ENCODE peak calls at places on chromosomes 13 and 19, in seven cellular contexts. P is breast epithelium, U is BE2C, N is IMR-90, I is bronchial epithelial cell, B is GM12865, M is AG04450. K is an unnamed sample.

GRCh38 chr13:114076329-114076761 is 56.1 kb downstream of the RASA3 start:
- DNase-seq in U (no peak), P (no peak), N (no peak), B (no peak), M (no peak), I (no peak), K (no peak)

GRCh38 chr13:111167290-111167689 is 52.2 kb downstream of the ARHGEF7 start:
- DNase-seq in I (no peak), B (no peak), M (no peak), N (no peak), P (no peak), U (no peak), K (no peak)

GRCh38 chr19:33667141-33667540 is 45.4 kb downstream of the CHST8 start:
- DNase-seq in M (no peak), U (no peak), P (no peak), N (no peak), I (no peak), B (no peak), K (no peak)

GRCh38 chr13:77040835-77041234 is 13.9 kb upstream of the FBXL3 start:
- DNase-seq in I (no peak), P (no peak), M (no peak), B (no peak), U (no peak), N (no peak), K (no peak)

GRCh38 chr13:49597043-49597669 is 11.8 kb upstream of the RCBTB1 start:
- DNase-seq in B (no peak), M (no peak), N (no peak), P (no peak), I (no peak), U (no peak), K (no peak)

GRCh38 chr13:101572456-101572855 is 120.0 kb downstream of the ITGBL1 start:
- DNase-seq in N (peak), P (no peak), I (no peak), M (no peak), U (no peak), B (no peak), K (no peak)

GRCh38 chr13:107351305-107351704 is 783.4 kb upstream of the ARGLU1 start:
- DNase-seq in N (peak), M (no peak), B (no peak), P (no peak), U (peak), I (no peak), K (no peak)

GRCh38 chr13:40283666-40284065 is 382.8 kb downstream of the FOXO1 start:
- DNase-seq in B (no peak), M (no peak), U (no peak), N (no peak), P (peak), I (peak), K (no peak)

GRCh38 chr19:58056861-58057260 is 2.2 kb upstream of the ZNF135 start:
- DNase-seq in P (no peak), M (no peak), I (no peak), B (no peak), N (no peak), U (no peak), K (no peak)

GRCh38 chr19:518292-519231 is 11.3 kb downstream of the TPGS1 start:
- DNase-seq in N (peak), P (no peak), U (no peak), B (peak), M (no peak), I (no peak), K (no peak)

GRCh38 chr19:33193864-33194362 is at the start of gene LRP3:
- DNase-seq in M (no peak), I (no peak), B (no peak), U (peak), P (no peak), N (peak), K (no peak)

GRCh38 chr19:48513289-48514122 is 1.9 kb upstream of the LMTK3 start:
- DNase-seq in M (no peak), U (peak), I (peak), P (no peak), N (peak), B (peak), K (no peak)

GRCh38 chr19:42469311-42470239 is 26.8 kb upstream of the CXCL17 start:
- DNase-seq in B (no peak), I (no peak), M (no peak), P (no peak), U (no peak), N (no peak), K (no peak)

GRCh38 chr13:68257111-68257842 is 1027.1 kb upstream of the PCDH9 start:
- DNase-seq in P (no peak), I (no peak), M (no peak), U (peak), N (no peak), B (peak), K (no peak)

GRCh38 chr19:519449-519865 is 12.1 kb upstream of the CDC34 start:
- DNase-seq in B (no peak), P (no peak), U (no peak), N (no peak), M (no peak), I (no peak), K (no peak)

GRCh38 chr13:103168901-103169508 is 102.8 kb upstream of the SLC10A2 start:
- DNase-seq in M (no peak), P (no peak), B (peak), N (no peak), U (no peak), I (no peak), K (no peak)

GRCh38 chr13:43021926-43022670 is 1.3 kb upstream of the DNAJC15 start:
- DNase-seq in P (no peak), U (no peak), I (no peak), B (no peak), M (no peak), N (peak), K (no peak)

GRCh38 chr19:33465834-33466233 is 55.8 kb downstream of the PEPD start:
- DNase-seq in I (no peak), U (no peak), N (no peak), P (no peak), M (no peak), B (no peak), K (no peak)

GRCh38 chr13:30730526-30730925 is 4.8 kb upstream of the ALOX5AP start:
- DNase-seq in U (peak), P (no peak), B (no peak), N (no peak), I (no peak), M (no peak), K (no peak)

GRCh38 chr19:18290250-18291018 is 9.0 kb upstream of the JUND start:
- DNase-seq in I (no peak), P (no peak), N (peak), U (no peak), B (peak), M (no peak), K (no peak)

GRCh38 chr13:53141336-53141735 is 112.7 kb downstream of the OLFM4 start:
- DNase-seq in I (no peak), M (no peak), N (no peak), B (no peak), P (no peak), U (no peak), K (no peak)

GRCh38 chr19:18985257-18985656 is 44.2 kb upstream of the HOMER3 start:
- DNase-seq in I (no peak), M (no peak), N (no peak), B (no peak), P (no peak), U (no peak), K (no peak)

GRCh38 chr19:48367855-48368254 is 3.7 kb downstream of the SYNGR4 start:
- DNase-seq in U (no peak), I (no peak), N (no peak), B (no peak), P (no peak), M (no peak), K (no peak)

GRCh38 chr13:29520671-29521070 is 74.8 kb downstream of the SLC7A1 start:
- DNase-seq in I (peak), N (peak), B (no peak), M (peak), P (no peak), U (no peak), K (peak)

GRCh38 chr19:6318772-6319171 is 14.6 kb downstream of the ACER1 start:
- DNase-seq in I (peak), B (no peak), M (no peak), N (peak), P (no peak), U (no peak), K (no peak)

GRCh38 chr19:55369651-55370304 is 485 bp downstream of the IL11 start:
- DNase-seq in P (no peak), U (peak), M (peak), B (no peak), I (peak), N (peak), K (no peak)

GRCh38 chr19:18049390-18049789 is 37.3 kb downstream of the IL12RB1 start:
- DNase-seq in P (peak), U (no peak), I (no peak), N (peak), B (no peak), M (no peak), K (peak)

GRCh38 chr19:41426952-41427646 is at the start of gene B3GNT8:
- DNase-seq in M (peak), I (peak), U (peak), B (no peak), N (peak), P (peak), K (no peak)

GRCh38 chr19:45443462-45444317 is 20.0 kb upstream of the ERCC1 start:
- DNase-seq in U (peak), M (no peak), P (peak), B (peak), N (peak), I (peak), K (no peak)

GRCh38 chr19:45445139-45445538 is 21.4 kb upstream of the ERCC1 start:
- DNase-seq in P (no peak), U (no peak), B (no peak), I (no peak), N (no peak), M (no peak), K (no peak)

GRCh38 chr19:45446295-45446694 is 21.5 kb upstream of the FOSB start:
- DNase-seq in B (peak), N (peak), U (no peak), I (peak), P (no peak), M (no peak), K (no peak)

GRCh38 chr19:45442927-45443461 is 19.3 kb upstream of the ERCC1 start:
- DNase-seq in P (peak), M (no peak), N (peak), U (peak), B (peak), I (no peak), K (no peak)

GRCh38 chr19:45444318-45445041 is 20.8 kb upstream of the ERCC1 start:
- DNase-seq in P (peak), I (no peak), U (peak), N (peak), B (peak), M (no peak), K (no peak)
- TF ChIP-seq CTCF in P (peak), I (no peak), U (no peak), N (peak), B (no peak), M (no peak), K (no peak)

GRCh38 chr13:44403720-44404063 is 30.1 kb downstream of the SERP2 start:
- DNase-seq in B (no peak), P (no peak), I (no peak), M (no peak), U (no peak), N (no peak), K (no peak)

GRCh38 chr13:44406617-44407016 is 33.0 kb downstream of the SERP2 start:
- DNase-seq in U (no peak), M (no peak), B (no peak), I (no peak), N (no peak), P (no peak), K (no peak)

GRCh38 chr13:44401577-44401976 is 28.0 kb downstream of the SERP2 start:
- DNase-seq in P (no peak), I (no peak), N (no peak), U (no peak), B (no peak), M (no peak), K (no peak)

GRCh38 chr13:44404261-44405139 is 30.9 kb downstream of the SERP2 start:
- DNase-seq in U (no peak), N (no peak), I (no peak), B (no peak), P (peak), M (no peak), K (no peak)

DNA sequence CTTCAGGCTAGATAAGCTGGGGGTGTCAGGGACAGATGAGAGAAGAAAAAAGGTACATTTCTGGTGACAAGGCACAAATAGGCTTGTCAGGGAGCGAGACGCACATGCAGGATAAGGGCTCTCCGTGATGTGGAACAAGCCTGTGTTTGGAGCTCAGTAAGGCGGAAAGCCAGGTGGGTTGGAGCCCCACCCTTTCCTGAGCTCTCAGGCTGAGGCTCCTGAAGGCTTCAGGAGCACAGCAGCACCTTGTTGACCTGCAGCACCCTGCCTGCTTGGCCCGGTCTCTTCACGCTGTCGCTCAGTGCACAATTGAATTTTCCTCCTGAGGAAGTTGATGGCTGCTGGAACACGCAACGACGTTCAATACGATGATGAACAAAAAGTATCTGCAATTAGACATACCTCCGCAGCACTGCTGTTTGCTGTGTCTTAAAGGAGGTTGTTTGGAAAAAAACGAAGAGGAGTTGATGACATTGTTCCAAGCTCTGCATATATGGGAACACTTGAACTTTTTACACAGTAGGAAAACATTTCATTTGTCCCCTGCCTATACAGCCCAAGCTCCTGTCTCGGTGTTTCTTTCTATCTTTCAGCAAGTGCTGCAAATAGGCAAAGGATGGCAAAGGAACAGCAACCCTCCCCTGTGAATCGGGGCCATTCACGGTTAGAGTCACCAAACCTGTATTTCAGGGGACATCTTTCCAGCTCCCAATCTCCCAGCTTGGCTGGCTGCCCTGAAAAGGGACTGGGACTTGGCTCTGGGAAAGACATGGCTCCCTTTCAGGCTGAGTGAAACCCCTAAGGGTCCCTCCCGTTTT is 29.5 kb downstream of the SERP2 start:
- DNase-seq in U (no peak), M (no peak), I (no peak), N (no peak), P (peak), B (no peak), K (no peak)
- H3K4me3 ChIP-seq in U (no peak), M (no peak), I (no peak), N (no peak), P (peak), B (no peak), K (no peak)

GRCh38 chr13:75968103-75968838 is 332.1 kb downstream of the LMO7 start:
- DNase-seq in B (no peak), P (no peak), I (peak), N (peak), M (no peak), U (no peak), K (no peak)
- TF ChIP-seq CTCF in B (no peak), P (no peak), I (no peak), N (no peak), M (no peak), U (no peak), K (no peak)

GRCh38 chr19:4913996-4914735 is 4.9 kb downstream of the UHRF1 start:
- DNase-seq in U (no peak), B (no peak), I (no peak), P (no peak), M (no peak), N (peak), K (no peak)
- H3K4me3 ChIP-seq in U (no peak), B (no peak), I (no peak), P (no peak), M (no peak), N (no peak), K (no peak)

K was measured in retinal pigment epithelial cell.